ENCODE peak calls at places on chromosome 9, in five cellular contexts. One of them, this sample, is unnamed.

GRCh38 chr9:136858452-136858843 is 6.3 kb downstream of the MAMDC4 start:
- DNase-seq in IMR-90: no peak
- DNase-seq in H1: no peak
- DNase-seq in neuronal stem cell: no peak
- DNase-seq in mesenchymal stem cell: no peak
- DNase-seq in this sample: no peak

GRCh38 chr9:133932176-133932575 is 59.9 kb downstream of the VAV2 start:
- DNase-seq in IMR-90: no peak
- DNase-seq in H1: no peak
- DNase-seq in neuronal stem cell: no peak
- DNase-seq in mesenchymal stem cell: no peak
- DNase-seq in this sample: no peak

GRCh38 chr9:18759836-18760235 is 273.2 kb downstream of the SAXO1 start:
- DNase-seq in IMR-90: no peak
- DNase-seq in H1: no peak
- DNase-seq in neuronal stem cell: no peak
- DNase-seq in mesenchymal stem cell: no peak
- DNase-seq in this sample: no peak

GRCh38 chr9:87259543-87259942 is 238.1 kb upstream of the DAPK1 start:
- DNase-seq in IMR-90: no peak
- DNase-seq in H1: no peak
- DNase-seq in neuronal stem cell: no peak
- DNase-seq in mesenchymal stem cell: no peak
- DNase-seq in this sample: no peak

GRCh38 chr9:79686381-79687130 is 114.8 kb downstream of the TLE4 start:
- DNase-seq in IMR-90: peak
- DNase-seq in H1: no peak
- DNase-seq in neuronal stem cell: no peak
- DNase-seq in mesenchymal stem cell: peak
- DNase-seq in this sample: no peak

GRCh38 chr9:89732295-89732951 is 127.6 kb downstream of the GADD45G start:
- DNase-seq in IMR-90: no peak
- DNase-seq in H1: no peak
- DNase-seq in neuronal stem cell: no peak
- DNase-seq in mesenchymal stem cell: peak
- DNase-seq in this sample: no peak

GRCh38 chr9:100033877-100034551 is 64.8 kb downstream of the ERP44 start:
- DNase-seq in IMR-90: no peak
- DNase-seq in H1: no peak
- DNase-seq in neuronal stem cell: no peak
- DNase-seq in mesenchymal stem cell: no peak
- DNase-seq in this sample: peak

GRCh38 chr9:110069326-110070248 is 138.4 kb downstream of the C9orf152 start:
- DNase-seq in IMR-90: peak
- DNase-seq in H1: no peak
- DNase-seq in neuronal stem cell: no peak
- DNase-seq in mesenchymal stem cell: peak
- DNase-seq in this sample: peak

GRCh38 chr9:72602629-72603028 is 81.2 kb downstream of the TMC1 start:
- DNase-seq in IMR-90: peak
- DNase-seq in H1: no peak
- DNase-seq in neuronal stem cell: no peak
- DNase-seq in mesenchymal stem cell: no peak
- DNase-seq in this sample: no peak

GRCh38 chr9:132894343-132894742 is 15.6 kb downstream of the SPACA9 start:
- DNase-seq in IMR-90: no peak
- DNase-seq in H1: no peak
- DNase-seq in neuronal stem cell: no peak
- DNase-seq in mesenchymal stem cell: no peak
- DNase-seq in this sample: no peak

GRCh38 chr9:138117836-138118235 is 240.3 kb downstream of the CACNA1B start:
- DNase-seq in IMR-90: no peak
- DNase-seq in H1: no peak
- DNase-seq in neuronal stem cell: no peak
- DNase-seq in mesenchymal stem cell: no peak
- DNase-seq in this sample: no peak

GRCh38 chr9:129009584-129010141 is 18.5 kb downstream of the SH3GLB2 start:
- DNase-seq in IMR-90: no peak
- DNase-seq in H1: no peak
- DNase-seq in neuronal stem cell: no peak
- DNase-seq in mesenchymal stem cell: no peak
- DNase-seq in this sample: no peak

GRCh38 chr9:121743441-121744001 is 92.1 kb downstream of the DAB2IP start:
- DNase-seq in IMR-90: peak
- DNase-seq in H1: no peak
- DNase-seq in neuronal stem cell: peak
- DNase-seq in mesenchymal stem cell: peak
- DNase-seq in this sample: peak

GRCh38 chr9:28714175-28714574 is 1140.9 kb upstream of the C9orf72 start:
- DNase-seq in IMR-90: no peak
- DNase-seq in H1: no peak
- DNase-seq in neuronal stem cell: no peak
- DNase-seq in mesenchymal stem cell: no peak
- DNase-seq in this sample: no peak
- H2AFZ ChIP-seq in IMR-90: no peak
- H2AFZ ChIP-seq in H1: no peak
- H2AFZ ChIP-seq in neuronal stem cell: no peak
- H2AFZ ChIP-seq in mesenchymal stem cell: no peak
- H2AFZ ChIP-seq in this sample: no peak

DNA sequence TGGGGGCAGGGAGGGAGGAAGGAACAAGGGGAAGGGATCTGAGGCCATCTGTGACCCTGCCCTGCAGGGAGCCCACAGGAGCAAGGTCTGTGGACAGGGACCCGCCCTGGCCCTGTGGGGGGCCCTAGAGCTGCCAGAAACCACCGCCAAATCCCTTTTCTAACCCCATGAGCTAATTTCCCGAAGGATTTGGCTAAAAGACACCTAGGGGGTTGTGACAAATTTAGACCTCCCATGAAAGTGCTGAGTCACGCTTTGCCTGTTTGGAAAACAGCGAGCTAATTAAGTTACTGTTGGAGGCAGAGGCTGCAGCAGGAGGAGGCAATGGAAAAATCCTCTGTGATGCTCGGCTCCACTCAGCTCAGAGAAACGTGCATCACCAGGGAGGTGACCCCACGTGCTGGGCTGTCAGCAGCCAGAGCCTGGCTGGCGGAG is 49.9 kb downstream of the OLFM1 start:
- DNase-seq in IMR-90: no peak
- DNase-seq in H1: no peak
- DNase-seq in neuronal stem cell: peak
- DNase-seq in mesenchymal stem cell: no peak
- DNase-seq in this sample: no peak
- H4K91ac ChIP-seq in IMR-90: no peak
- H4K91ac ChIP-seq in H1: peak
- H4K91ac ChIP-seq in neuronal stem cell: no peak
- H4K91ac ChIP-seq in mesenchymal stem cell: no peak
- H4K91ac ChIP-seq in this sample: no peak

DNA sequence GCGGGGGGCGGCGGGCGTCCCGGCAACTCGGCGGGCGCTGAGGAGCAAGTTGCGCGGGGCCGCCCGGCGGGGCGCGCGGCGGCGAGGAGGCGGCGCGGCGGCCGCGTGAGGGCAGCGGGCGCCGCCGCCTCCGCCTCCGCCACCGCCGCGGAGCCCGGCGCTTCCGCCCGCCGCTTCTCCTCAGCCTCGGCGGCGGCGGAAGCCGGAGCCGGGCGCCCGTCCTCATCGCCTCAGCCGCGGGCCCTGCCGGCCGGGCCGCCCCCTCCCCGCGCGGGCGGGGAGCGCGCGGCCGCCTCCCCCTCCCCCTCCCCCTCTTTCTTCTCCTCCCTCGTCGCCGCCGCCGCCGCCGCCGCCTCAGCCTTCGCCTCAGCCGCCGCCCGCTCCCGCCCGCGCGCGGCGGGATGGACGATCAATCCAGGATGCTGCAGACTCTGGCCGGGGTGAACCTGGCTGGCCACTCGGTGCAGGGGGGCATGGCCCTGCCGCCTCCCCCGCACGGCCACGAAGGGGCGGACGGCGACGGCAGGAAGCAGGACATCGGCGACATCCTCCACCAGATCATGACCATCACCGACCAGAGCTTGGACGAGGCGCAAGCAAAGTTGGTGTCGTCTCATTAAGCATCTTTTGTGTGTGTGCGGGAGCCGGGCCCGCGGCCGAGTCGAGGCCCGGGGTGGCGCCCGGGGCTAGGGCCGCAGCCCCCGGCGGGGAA is at the start of gene PBX3:
- DNase-seq in IMR-90: no peak
- DNase-seq in H1: no peak
- DNase-seq in neuronal stem cell: peak
- DNase-seq in mesenchymal stem cell: peak
- DNase-seq in this sample: peak
- H3K4ac ChIP-seq in IMR-90: peak
- H3K4ac ChIP-seq in H1: no peak
- H3K4ac ChIP-seq in neuronal stem cell: no peak
- H3K4ac ChIP-seq in mesenchymal stem cell: peak
- H3K4ac ChIP-seq in this sample: peak

GRCh38 chr9:135228983-135229625 is 141.6 kb downstream of the OLFM1 start:
- DNase-seq in IMR-90: no peak
- DNase-seq in H1: no peak
- DNase-seq in neuronal stem cell: no peak
- DNase-seq in mesenchymal stem cell: no peak
- DNase-seq in this sample: no peak

GRCh38 chr9:135230817-135231520 is 143.5 kb downstream of the OLFM1 start:
- DNase-seq in IMR-90: no peak
- DNase-seq in H1: no peak
- DNase-seq in neuronal stem cell: no peak
- DNase-seq in mesenchymal stem cell: no peak
- DNase-seq in this sample: no peak

GRCh38 chr9:135228345-135228982 is 141.0 kb downstream of the OLFM1 start:
- DNase-seq in IMR-90: no peak
- DNase-seq in H1: no peak
- DNase-seq in neuronal stem cell: no peak
- DNase-seq in mesenchymal stem cell: no peak
- DNase-seq in this sample: no peak

GRCh38 chr9:135229701-135230385 is 142.4 kb downstream of the OLFM1 start:
- DNase-seq in IMR-90: no peak
- DNase-seq in H1: no peak
- DNase-seq in neuronal stem cell: no peak
- DNase-seq in mesenchymal stem cell: no peak
- DNase-seq in this sample: no peak

DNA sequence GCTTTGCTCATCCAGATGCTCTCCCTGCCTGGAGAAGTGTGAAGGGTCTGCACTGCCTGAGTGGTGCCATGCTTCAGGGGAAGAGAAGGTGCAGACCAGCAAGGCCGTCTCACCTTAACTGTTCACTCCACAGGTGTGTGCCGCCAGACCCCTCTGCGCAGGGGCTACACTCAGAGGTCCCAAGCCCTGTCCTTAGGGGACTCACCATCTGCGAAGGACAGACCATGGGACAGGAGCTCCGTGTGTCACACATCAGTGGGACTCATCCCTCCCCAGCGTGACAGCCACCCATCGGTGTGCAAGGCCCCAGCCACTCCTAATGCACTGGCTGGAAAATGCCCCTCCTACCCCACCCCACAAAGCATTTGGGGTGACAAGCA is 142.9 kb downstream of the OLFM1 start:
- DNase-seq in IMR-90: no peak
- DNase-seq in H1: no peak
- DNase-seq in neuronal stem cell: no peak
- DNase-seq in mesenchymal stem cell: no peak
- DNase-seq in this sample: no peak
- H2AFZ ChIP-seq in IMR-90: no peak
- H2AFZ ChIP-seq in H1: no peak
- H2AFZ ChIP-seq in neuronal stem cell: no peak
- H2AFZ ChIP-seq in mesenchymal stem cell: no peak
- H2AFZ ChIP-seq in this sample: no peak

DNA sequence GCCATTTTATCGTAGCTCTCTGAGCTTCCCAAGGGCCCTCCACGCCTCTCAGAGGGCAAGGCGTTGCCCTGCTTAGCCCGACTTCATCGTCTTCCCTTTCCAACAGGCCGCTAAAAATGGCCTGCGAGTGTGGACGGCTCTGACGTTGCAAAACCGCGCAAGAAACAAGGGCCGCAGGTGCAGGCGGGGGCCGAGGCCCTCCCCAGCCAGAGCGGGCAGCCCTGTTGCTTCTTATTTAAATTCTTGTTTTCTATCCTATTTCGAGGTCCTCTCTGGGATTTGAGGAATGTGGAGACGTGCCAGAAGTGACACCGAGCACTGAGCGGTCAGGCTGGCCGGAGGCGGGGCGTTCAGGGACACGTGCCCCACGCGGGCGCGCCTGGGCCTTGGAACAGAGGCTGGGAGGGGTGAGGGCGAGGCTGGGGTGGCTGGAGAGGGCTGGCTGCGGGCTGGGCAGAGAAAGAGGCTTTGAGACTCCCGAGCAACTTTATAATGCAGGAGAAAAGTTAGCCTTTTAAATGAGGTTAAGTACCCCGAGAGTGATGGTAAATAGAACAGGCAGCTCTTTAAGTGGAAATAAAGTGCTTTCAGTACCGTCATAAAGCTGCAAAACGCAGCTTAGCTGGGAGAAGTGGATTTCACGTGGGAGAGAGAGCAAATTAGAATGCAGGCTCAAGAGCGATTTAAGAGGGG is 243.6 kb downstream of the AUH start:
- DNase-seq in IMR-90: peak
- DNase-seq in H1: peak
- DNase-seq in neuronal stem cell: peak
- DNase-seq in mesenchymal stem cell: peak
- DNase-seq in this sample: peak
- H4K91ac ChIP-seq in IMR-90: peak
- H4K91ac ChIP-seq in H1: no peak
- H4K91ac ChIP-seq in neuronal stem cell: no peak
- H4K91ac ChIP-seq in mesenchymal stem cell: peak
- H4K91ac ChIP-seq in this sample: peak

GRCh38 chr9:78297672-78297961 is 692 bp downstream of the PSAT1 start:
- DNase-seq in IMR-90: peak
- DNase-seq in H1: no peak
- DNase-seq in neuronal stem cell: no peak
- DNase-seq in mesenchymal stem cell: no peak
- DNase-seq in this sample: no peak
- H3K4ac ChIP-seq in IMR-90: peak
- H3K4ac ChIP-seq in H1: peak
- H3K4ac ChIP-seq in neuronal stem cell: no peak
- H3K4ac ChIP-seq in mesenchymal stem cell: no peak
- H3K4ac ChIP-seq in this sample: no peak

DNA sequence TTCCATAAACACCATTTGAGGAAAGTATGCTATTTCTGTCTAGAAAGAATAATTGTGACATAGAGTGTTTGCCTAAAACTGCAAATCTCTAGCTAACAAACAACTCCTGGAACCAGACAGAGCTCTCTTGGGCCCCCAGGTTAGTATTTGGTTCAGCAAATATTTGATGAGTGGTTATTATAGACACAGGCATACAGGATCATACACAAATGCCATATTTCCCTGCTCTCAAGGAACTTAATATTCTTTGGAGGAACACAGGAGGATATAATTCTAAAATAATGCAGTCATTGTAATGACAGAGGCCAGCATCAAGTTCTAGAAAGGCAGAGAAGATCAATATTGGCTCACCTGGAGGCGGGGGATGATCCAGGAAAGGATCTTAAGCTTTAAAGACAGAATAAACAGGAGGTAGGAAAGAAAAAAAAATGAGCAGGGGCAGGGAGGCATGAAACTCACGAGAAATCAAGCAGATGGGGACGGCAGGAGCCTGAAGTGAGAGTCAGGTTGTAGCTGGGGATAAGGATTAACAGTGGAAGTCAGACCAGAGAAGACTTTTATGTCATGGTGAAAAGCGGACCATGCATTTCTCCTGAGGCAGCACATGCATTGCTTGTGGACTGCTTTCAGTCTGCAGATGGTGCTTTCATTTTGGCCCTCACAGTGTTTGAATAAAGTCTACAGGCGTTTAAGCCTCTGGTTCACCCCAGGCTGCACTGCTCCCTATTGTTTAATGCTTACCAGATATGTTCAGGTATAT is 127.8 kb downstream of the GCNT1 start:
- DNase-seq in IMR-90: no peak
- DNase-seq in H1: no peak
- DNase-seq in neuronal stem cell: no peak
- DNase-seq in mesenchymal stem cell: no peak
- DNase-seq in this sample: no peak
- H2AFZ ChIP-seq in IMR-90: no peak
- H2AFZ ChIP-seq in H1: peak
- H2AFZ ChIP-seq in neuronal stem cell: no peak
- H2AFZ ChIP-seq in mesenchymal stem cell: no peak
- H2AFZ ChIP-seq in this sample: no peak

This sample was measured in trophoblast cell.